ENCODE peak calls at places on chromosomes 5 and 9, in ten cellular contexts. X, W, E, U, F, R, Y, P, G and T are unnamed samples.

GRCh38 chr5:142800776-142801494 is 30.8 kb downstream of the ARHGAP26 start:
- DNase-seq in E (no peak), X (peak), U (no peak), F (no peak), P (no peak), W (no peak), G (peak), R (peak), Y (no peak), T (peak)

GRCh38 chr5:6539060-6539459 is 90.4 kb downstream of the UBE2QL1 start:
- DNase-seq in X (no peak), P (no peak), W (no peak), E (no peak), U (no peak), G (no peak), Y (no peak), R (no peak), F (no peak), T (no peak)

GRCh38 chr5:79237735-79238560 is 2.0 kb downstream of the JMY start:
- DNase-seq in P (no peak), X (no peak), R (no peak), F (no peak), U (no peak), E (no peak), W (no peak), Y (no peak), G (no peak), T (no peak)

GRCh38 chr9:72478993-72479392 is 42.4 kb upstream of the TMC1 start:
- DNase-seq in W (no peak), R (no peak), F (peak), P (no peak), Y (no peak), E (no peak), X (no peak), G (no peak), U (no peak), T (no peak)

GRCh38 chr5:141947366-141947765 is 10.6 kb downstream of the PCDH12 start:
- DNase-seq in P (no peak), W (no peak), U (no peak), E (no peak), G (no peak), Y (no peak), X (no peak), F (no peak), R (no peak), T (no peak)

GRCh38 chr5:169695025-169695625 is 58.0 kb downstream of the DOCK2 start:
- DNase-seq in W (no peak), G (no peak), U (no peak), F (peak), X (no peak), P (no peak), E (no peak), Y (no peak), R (no peak), T (no peak)

GRCh38 chr9:127336086-127336485 is 60.9 kb upstream of the SLC2A8 start:
- DNase-seq in W (no peak), G (no peak), P (no peak), X (no peak), R (no peak), Y (no peak), E (no peak), F (peak), U (no peak), T (no peak)

GRCh38 chr9:115291841-115292240 is 173.9 kb upstream of the TNC start:
- DNase-seq in W (no peak), G (no peak), X (no peak), U (no peak), Y (no peak), R (no peak), P (no peak), E (no peak), F (peak), T (no peak)

GRCh38 chr9:131323629-131324028 is 34.1 kb downstream of the PLPP7 start:
- DNase-seq in U (no peak), Y (no peak), W (no peak), F (no peak), E (no peak), X (no peak), R (no peak), G (no peak), P (no peak), T (no peak)

GRCh38 chr5:16886366-16886736 is 49.7 kb downstream of the MYO10 start:
- DNase-seq in E (no peak), G (no peak), Y (no peak), U (no peak), R (no peak), P (no peak), W (no peak), F (peak), X (no peak), T (no peak)

GRCh38 chr5:139482050-139482889 is at the start of gene STING1:
- DNase-seq in G (peak), X (peak), R (peak), Y (peak), P (peak), E (no peak), U (no peak), W (no peak), F (peak), T (peak)

GRCh38 chr9:38008168-38009034 is 60.6 kb downstream of the SHB start:
- DNase-seq in F (peak), G (no peak), W (peak), P (peak), R (peak), X (no peak), E (no peak), U (peak), Y (no peak), T (no peak)

GRCh38 chr9:68895741-68896478 is 118.0 kb downstream of the PRKACG start:
- DNase-seq in W (no peak), U (no peak), E (no peak), X (no peak), F (no peak), R (no peak), Y (no peak), G (no peak), P (no peak), T (peak)

GRCh38 chr9:120446681-120447080 is 133.3 kb downstream of the CDK5RAP2 start:
- DNase-seq in X (no peak), R (no peak), Y (no peak), F (peak), U (no peak), P (no peak), E (no peak), W (no peak), G (no peak), T (no peak)

GRCh38 chr9:104992696-104993095 is 64.7 kb upstream of the ABCA1 start:
- DNase-seq in Y (no peak), W (no peak), R (no peak), F (peak), U (no peak), G (no peak), E (no peak), X (no peak), P (no peak), T (no peak)

GRCh38 chr9:124344291-124345050 is 70.8 kb downstream of the PSMB7 start:
- DNase-seq in Y (no peak), P (no peak), U (peak), F (no peak), X (no peak), W (no peak), R (no peak), G (no peak), E (no peak), T (no peak)

GRCh38 chr5:122150128-122150685 is 20.9 kb downstream of the ZNF474 start:
- DNase-seq in P (no peak), X (no peak), E (no peak), W (no peak), F (peak), Y (no peak), U (no peak), R (no peak), G (no peak), T (no peak)

GRCh38 chr5:143871672-143872071 is 59.7 kb downstream of the HMHB1 start:
- DNase-seq in F (no peak), P (no peak), Y (no peak), X (no peak), G (no peak), U (no peak), E (no peak), R (no peak), W (no peak), T (no peak)

GRCh38 chr9:113492343-113493079 is 29.0 kb downstream of the RGS3 start:
- DNase-seq in P (peak), G (no peak), Y (no peak), U (no peak), F (peak), R (no peak), W (no peak), X (no peak), E (no peak), T (no peak)